ENCODE peak calls at places on chromosomes 11 and 22, in eight cellular contexts. D is NCI-H2081; O is NCI-H1417; Q is substantia nigra; J is activated CD4-positive, CD25-positive, alpha-beta regulatory T cell treated with anti-CD3 and anti-CD28 coated beads, Interleukin-2, amount 50 U/mL, for 72 hours; A is stomach; F is coronary artery; W is PC-3. P is an unnamed sample.
A peak's percentile ranks its signal among the peaks of the same experiment; 100 is the strongest.

GRCh38 chr11:128468106-128468505 is 119.3 kb downstream of the ETS1 start:
- DNase-seq in D (no peak), O (no peak), Q (no peak), J (no peak), A (no peak), F (no peak), W (no peak), P (no peak)

GRCh38 chr11:63882555-63883242 is 34.3 kb downstream of the RCOR2 start:
- DNase-seq in D (no peak), O (peak; percentile 16), Q (no peak), J (no peak), A (no peak), F (no peak), W (no peak), P (no peak)

GRCh38 chr11:10818594-10818993 is 9.9 kb upstream of the EIF4G2 start:
- DNase-seq in D (no peak), O (no peak), Q (no peak), J (no peak), A (no peak), F (no peak), W (peak; percentile 94), P (no peak)

GRCh38 chr11:67379061-67380058 is 6.0 kb upstream of the CLCF1 start:
- DNase-seq in D (no peak), O (no peak), Q (no peak), J (no peak), A (no peak), F (no peak), W (peak; percentile 85), P (no peak)

GRCh38 chr11:122808494-122808893 is 29.8 kb upstream of the CRTAM start:
- DNase-seq in D (no peak), O (no peak), Q (no peak), J (no peak), A (no peak), F (no peak), W (no peak), P (no peak)

GRCh38 chr11:116595305-116595880 is 177.4 kb downstream of the BUD13 start:
- DNase-seq in D (peak; percentile 86), O (peak; percentile 88), Q (no peak), J (no peak), A (no peak), F (no peak), W (no peak), P (no peak)

GRCh38 chr22:38172016-38172431 is 9.6 kb downstream of the PLA2G6 start:
- DNase-seq in D (no peak), O (no peak), Q (no peak), J (no peak), A (no peak), F (peak; percentile 54), W (no peak), P (no peak)

GRCh38 chr22:33747576-33748180 is 172.6 kb downstream of the LARGE1 start:
- DNase-seq in D (no peak), O (peak; percentile 56), Q (no peak), J (no peak), A (peak; percentile 28), F (no peak), W (no peak), P (no peak)

GRCh38 chr11:71203681-71204080 is 48.7 kb downstream of the SHANK2 start:
- DNase-seq in D (no peak), O (no peak), Q (no peak), J (no peak), A (no peak), F (no peak), W (no peak), P (no peak)

GRCh38 chr11:8354622-8355417 is 91.1 kb upstream of the LMO1 start:
- DNase-seq in D (peak; percentile 65), O (peak; percentile 87), Q (no peak), J (no peak), A (no peak), F (no peak), W (peak; percentile 32), P (no peak)

GRCh38 chr11:62075438-62075837 is 48.4 kb upstream of the INCENP start:
- DNase-seq in D (no peak), O (no peak), Q (no peak), J (no peak), A (no peak), F (no peak), W (no peak), P (no peak)

GRCh38 chr22:32926600-32926999 is 125.1 kb downstream of the TIMP3 start:
- DNase-seq in D (no peak), O (no peak), Q (no peak), J (no peak), A (no peak), F (no peak), W (peak; percentile 6), P (peak; percentile 21)

GRCh38 chr22:32204211-32204855 is 540 bp downstream of the RFPL2 start:
- DNase-seq in D (no peak), O (no peak), Q (no peak), J (no peak), A (no peak), F (no peak), W (no peak), P (no peak)

GRCh38 chr11:132078230-132078629 is 707.8 kb downstream of the NTM start:
- DNase-seq in D (no peak), O (no peak), Q (no peak), J (no peak), A (no peak), F (no peak), W (no peak), P (no peak)

GRCh38 chr11:85740464-85741400 is 54.7 kb upstream of the CCDC89 start:
- DNase-seq in D (no peak), O (no peak), Q (no peak), J (no peak), A (no peak), F (no peak), W (peak; percentile 22), P (no peak)

GRCh38 chr11:73651661-73652045 is 5.3 kb downstream of the PLEKHB1 start:
- DNase-seq in D (no peak), O (no peak), Q (no peak), J (no peak), A (no peak), F (no peak), W (no peak), P (no peak)

GRCh38 chr11:70522613-70523311 is 124.4 kb downstream of the CTTN start:
- DNase-seq in D (peak; percentile 69), O (peak; percentile 93), Q (no peak), J (no peak), A (peak; percentile 31), F (no peak), W (no peak), P (no peak)

GRCh38 chr22:46068908-46069481 is 81.3 kb upstream of the PPARA start:
- DNase-seq in D (no peak), O (no peak), Q (no peak), J (no peak), A (peak; percentile 26), F (peak; percentile 63), W (peak; percentile 81), P (no peak)

GRCh38 chr22:39808087-39808486 is 85.5 kb downstream of the ENTHD1 start:
- DNase-seq in D (no peak), O (no peak), Q (no peak), J (no peak), A (no peak), F (no peak), W (peak; percentile 41), P (peak; percentile 31)

GRCh38 chr11:125624756-125625213 is at the start of gene CHEK1:
- DNase-seq in D (no peak), O (peak; percentile 33), Q (no peak), J (no peak), A (no peak), F (no peak), W (no peak), P (no peak)

GRCh38 chr22:43433451-43433850 is 21.6 kb downstream of the MPPED1 start:
- DNase-seq in D (no peak), O (no peak), Q (no peak), J (no peak), A (no peak), F (no peak), W (no peak), P (no peak)

GRCh38 chr11:12223771-12224536 is 113.6 kb downstream of the MICAL2 start:
- DNase-seq in D (no peak), O (no peak), Q (no peak), J (no peak), A (no peak), F (no peak), W (peak; percentile 64), P (no peak)

GRCh38 chr11:17013548-17014320 is 480 bp downstream of the PLEKHA7 start:
- DNase-seq in D (no peak), O (peak; percentile 82), Q (no peak), J (no peak), A (peak; percentile 62), F (no peak), W (peak; percentile 36), P (no peak)

GRCh38 chr22:35708453-35708852 is 9.2 kb upstream of the APOL5 start:
- DNase-seq in D (no peak), O (no peak), Q (no peak), J (no peak), A (no peak), F (no peak), W (no peak), P (no peak)

GRCh38 chr11:6353367-6353987 is 33.2 kb upstream of the CAVIN3 start:
- DNase-seq in D (peak; percentile 70), O (peak; percentile 67), Q (no peak), J (peak; percentile 55), A (peak; percentile 75), F (peak; percentile 74), W (peak; percentile 68), P (peak; percentile 88)

GRCh38 chr11:126159719-126160344 is 51.6 kb downstream of the RPUSD4 start:
- DNase-seq in D (no peak), O (no peak), Q (no peak), J (no peak), A (no peak), F (no peak), W (no peak), P (no peak)

GRCh38 chr22:39994046-39994565 is 648 bp upstream of the FAM83F start:
- DNase-seq in D (no peak), O (no peak), Q (no peak), J (peak; percentile 44), A (no peak), F (no peak), W (no peak), P (no peak)

GRCh38 chr11:30348035-30348434 is 25.1 kb downstream of the ARL14EP start:
- DNase-seq in D (no peak), O (no peak), Q (no peak), J (no peak), A (no peak), F (no peak), W (no peak), P (no peak)

GRCh38 chr11:127003260-127003981 is 2.9 kb upstream of the KIRREL3 start:
- DNase-seq in D (peak; percentile 47), O (peak; percentile 95), Q (no peak), J (no peak), A (no peak), F (no peak), W (no peak), P (no peak)

GRCh38 chr11:69054397-69055211 is 5.9 kb downstream of the TPCN2 start:
- DNase-seq in D (no peak), O (no peak), Q (no peak), J (no peak), A (no peak), F (no peak), W (no peak), P (no peak)

GRCh38 chr11:115706735-115707134 is 202.5 kb upstream of the CADM1 start:
- DNase-seq in D (no peak), O (no peak), Q (no peak), J (no peak), A (no peak), F (no peak), W (no peak), P (no peak)

GRCh38 chr11:126416542-126417090 is 61.1 kb downstream of the ST3GAL4 start:
- DNase-seq in D (peak; percentile 90), O (no peak), Q (peak; percentile 60), J (peak; percentile 68), A (peak; percentile 88), F (peak; percentile 88), W (no peak), P (no peak)

GRCh38 chr11:85483861-85484260 is 143.3 kb downstream of the DLG2 start:
- DNase-seq in D (no peak), O (no peak), Q (no peak), J (no peak), A (no peak), F (no peak), W (no peak), P (no peak)

P was measured in HCT116.